ENCODE peak calls at places on chromosomes 11 and 22, in six cellular contexts. One of them, this sample, is unnamed.

GRCh38 chr11:68617925-68618809 is 66.2 kb upstream of the GAL start:
- DNase-seq in AG20443: no peak
- DNase-seq in activated gamma-delta T cell treated with Interleukin-2 at 50 U/mL for 16 hours: no peak
- DNase-seq in RKO: no peak
- DNase-seq in astrocyte of the cerebellum: no peak
- DNase-seq in Calu3: no peak
- DNase-seq in this sample: no peak

GRCh38 chr11:86447763-86448480 is 73.2 kb downstream of the CCDC81 start:
- DNase-seq in AG20443: no peak
- DNase-seq in activated gamma-delta T cell treated with Interleukin-2 at 50 U/mL for 16 hours: no peak
- DNase-seq in RKO: no peak
- DNase-seq in astrocyte of the cerebellum: no peak
- DNase-seq in Calu3: no peak
- DNase-seq in this sample: no peak

GRCh38 chr11:130124096-130124495 is 35.5 kb upstream of the ST14 start:
- DNase-seq in AG20443: peak; percentile 87
- DNase-seq in activated gamma-delta T cell treated with Interleukin-2 at 50 U/mL for 16 hours: no peak
- DNase-seq in RKO: peak; percentile 76
- DNase-seq in astrocyte of the cerebellum: peak; percentile 38
- DNase-seq in Calu3: peak; percentile 72
- DNase-seq in this sample: no peak

GRCh38 chr11:106398396-106399074 is 321.1 kb downstream of the AASDHPPT start:
- DNase-seq in AG20443: peak; percentile 52
- DNase-seq in activated gamma-delta T cell treated with Interleukin-2 at 50 U/mL for 16 hours: no peak
- DNase-seq in RKO: no peak
- DNase-seq in astrocyte of the cerebellum: no peak
- DNase-seq in Calu3: no peak
- DNase-seq in this sample: no peak

GRCh38 chr11:120608061-120608460 is 96.5 kb downstream of the GRIK4 start:
- DNase-seq in AG20443: no peak
- DNase-seq in activated gamma-delta T cell treated with Interleukin-2 at 50 U/mL for 16 hours: no peak
- DNase-seq in RKO: no peak
- DNase-seq in astrocyte of the cerebellum: no peak
- DNase-seq in Calu3: no peak
- DNase-seq in this sample: no peak

GRCh38 chr22:36728505-36728904 is 25.0 kb upstream of the CACNG2 start:
- DNase-seq in AG20443: no peak
- DNase-seq in activated gamma-delta T cell treated with Interleukin-2 at 50 U/mL for 16 hours: no peak
- DNase-seq in RKO: no peak
- DNase-seq in astrocyte of the cerebellum: no peak
- DNase-seq in Calu3: no peak
- DNase-seq in this sample: no peak

GRCh38 chr22:46762238-46763050 is at the start of gene TBC1D22A:
- DNase-seq in AG20443: peak; percentile 97
- DNase-seq in activated gamma-delta T cell treated with Interleukin-2 at 50 U/mL for 16 hours: peak; percentile 95
- DNase-seq in RKO: peak; percentile 95
- DNase-seq in astrocyte of the cerebellum: peak; percentile 80
- DNase-seq in Calu3: peak; percentile 94
- DNase-seq in this sample: peak; percentile 97

GRCh38 chr22:28976588-28976987 is 85.0 kb downstream of the C22orf31 start:
- DNase-seq in AG20443: peak; percentile 64
- DNase-seq in activated gamma-delta T cell treated with Interleukin-2 at 50 U/mL for 16 hours: no peak
- DNase-seq in RKO: peak; percentile 72
- DNase-seq in astrocyte of the cerebellum: no peak
- DNase-seq in Calu3: no peak
- DNase-seq in this sample: no peak

GRCh38 chr11:131041331-131042040 is 125.2 kb upstream of the SNX19 start:
- DNase-seq in AG20443: no peak
- DNase-seq in activated gamma-delta T cell treated with Interleukin-2 at 50 U/mL for 16 hours: no peak
- DNase-seq in RKO: no peak
- DNase-seq in astrocyte of the cerebellum: no peak
- DNase-seq in Calu3: peak; percentile 2
- DNase-seq in this sample: no peak